ENCODE peak calls at places on chromosomes 7 and 10, in five cellular contexts. U, K, W, R and V are unnamed samples.

GRCh38 chr10:133060022-133060421 is 27.7 kb upstream of the ADGRA1 start:
- DNase-seq in K (no peak), W (no peak), R (no peak), U (no peak), V (no peak)

GRCh38 chr7:100578246-100579183 is 4.8 kb upstream of the SAP25 start:
- DNase-seq in K (no peak), R (no peak), W (no peak), U (no peak), V (no peak)

GRCh38 chr7:117674617-117675016 is 194.8 kb downstream of the CFTR start:
- DNase-seq in R (no peak), K (no peak), U (no peak), W (no peak), V (no peak)

GRCh38 chr10:13528138-13528874 is 508 bp downstream of the BEND7 start:
- DNase-seq in W (peak; percentile 53), U (no peak), K (no peak), R (no peak), V (no peak)

GRCh38 chr7:101216001-101216859 is 1.2 kb downstream of the PLOD3 start:
- DNase-seq in R (no peak), U (no peak), W (no peak), K (no peak), V (no peak)

GRCh38 chr7:5681423-5681822 is 100.0 kb downstream of the RNF216 start:
- DNase-seq in W (no peak), U (no peak), K (no peak), R (no peak), V (no peak)

GRCh38 chr7:121244120-121244865 is 84.5 kb upstream of the WNT16 start:
- DNase-seq in W (no peak), K (no peak), U (no peak), R (no peak), V (no peak)

GRCh38 chr7:43038229-43038628 is 74.2 kb upstream of the HECW1 start:
- DNase-seq in K (peak; percentile 59), R (no peak), W (no peak), U (no peak), V (no peak)

GRCh38 chr10:12980080-12980656 is 21.3 kb downstream of the CCDC3 start:
- DNase-seq in R (no peak), U (no peak), W (no peak), K (no peak), V (no peak)

GRCh38 chr7:94590526-94591162 is 65.3 kb downstream of the SGCE start:
- DNase-seq in K (no peak), U (no peak), W (no peak), R (no peak), V (no peak)

GRCh38 chr7:734214-734613 is 7.1 kb upstream of the PRKAR1B start:
- DNase-seq in K (no peak), W (no peak), U (no peak), R (no peak), V (no peak)

GRCh38 chr7:157951300-157952049 is 614.7 kb downstream of the DNAJB6 start:
- DNase-seq in U (no peak), W (no peak), R (no peak), K (no peak), V (no peak)

GRCh38 chr10:22086730-22087364 is 83.3 kb upstream of the DNAJC1 start:
- DNase-seq in R (no peak), U (no peak), W (no peak), K (peak; percentile 30), V (no peak)

GRCh38 chr7:90407484-90407821 is 4.2 kb downstream of the CLDN12 start:
- DNase-seq in K (no peak), R (no peak), W (no peak), U (no peak), V (no peak)

GRCh38 chr10:75065081-75065480 is 46.4 kb upstream of the SAMD8 start:
- DNase-seq in U (no peak), R (no peak), W (no peak), K (no peak), V (no peak)

GRCh38 chr10:88687853-88688467 is 18.1 kb upstream of the LIPK start:
- DNase-seq in R (no peak), U (no peak), K (no peak), W (no peak), V (no peak)

GRCh38 chr10:5512881-5513698 is 11.7 kb upstream of the CALML3 start:
- DNase-seq in U (no peak), W (no peak), R (no peak), K (no peak), V (no peak)

GRCh38 chr7:91288208-91288824 is 24.1 kb downstream of the FZD1 start:
- DNase-seq in K (no peak), U (no peak), R (no peak), W (peak; percentile 70), V (no peak)

GRCh38 chr10:21488246-21488953 is 37.1 kb downstream of the SKIDA1 start:
- DNase-seq in R (no peak), W (no peak), K (no peak), U (no peak), V (no peak)

GRCh38 chr7:101373812-101374612 is 11.3 kb downstream of the COL26A1 start:
- DNase-seq in U (no peak), W (no peak), K (no peak), R (no peak), V (no peak)

GRCh38 chr7:41336981-41337380 is 365.9 kb downstream of the INHBA start:
- DNase-seq in R (no peak), W (no peak), U (no peak), K (no peak), V (no peak)

GRCh38 chr10:129035052-129035805 is 431.8 kb upstream of the MGMT start:
- DNase-seq in U (peak; percentile 45), W (no peak), R (peak; percentile 37), K (no peak), V (peak; percentile 21)

GRCh38 chr10:7804216-7804615 is 14.1 kb upstream of the TAF3 start:
- DNase-seq in K (no peak), U (no peak), W (no peak), R (no peak), V (no peak)

GRCh38 chr7:30226593-30227268 is 57.7 kb upstream of the ZNRF2 start:
- DNase-seq in R (no peak), W (peak; percentile 47), U (no peak), K (no peak), V (no peak)

GRCh38 chr7:66837007-66837406 is 84.0 kb upstream of the TMEM248 start:
- DNase-seq in U (no peak), W (no peak), K (no peak), R (no peak), V (no peak)